ENCODE peak calls at places on chromosomes 13 and 19, in ten cellular contexts. Y, L, U, K, X, C, G, I, N and D are unnamed samples.
A peak's percentile ranks its signal among the peaks of the same experiment; 100 is the strongest.

GRCh38 chr13:44354884-44355283 is 18.7 kb upstream of the SERP2 start:
- DNase-seq in L (no peak), I (no peak), C (no peak), Y (no peak), U (no peak), N (no peak), K (no peak), G (no peak), X (no peak), D (no peak)

GRCh38 chr19:30216453-30216852 is 155.7 kb upstream of the ZNF536 start:
- DNase-seq in I (no peak), C (no peak), G (no peak), X (no peak), L (no peak), N (no peak), U (no peak), Y (no peak), K (no peak), D (no peak)

GRCh38 chr19:31223805-31224534 is 125.3 kb downstream of the TSHZ3 start:
- DNase-seq in I (no peak), G (no peak), N (no peak), U (no peak), L (no peak), K (no peak), Y (no peak), C (no peak), X (peak; percentile 90), D (no peak)

GRCh38 chr19:19217110-19217509 is 5.4 kb downstream of the NCAN start:
- DNase-seq in U (no peak), K (no peak), X (no peak), I (peak; percentile 81), G (no peak), L (no peak), C (no peak), N (no peak), Y (no peak), D (no peak)

GRCh38 chr13:33263976-33264619 is 21.5 kb downstream of the STARD13 start:
- DNase-seq in C (no peak), N (no peak), L (no peak), Y (no peak), G (no peak), K (no peak), U (no peak), X (no peak), I (no peak), D (no peak)

GRCh38 chr13:61563645-61564044 is 148.0 kb upstream of the PCDH20 start:
- DNase-seq in N (no peak), I (no peak), K (no peak), X (no peak), G (no peak), Y (no peak), L (no peak), C (no peak), U (no peak), D (no peak)

GRCh38 chr19:1228161-1228560 is 9.6 kb downstream of the CBARP start:
- DNase-seq in Y (no peak), X (no peak), K (no peak), I (no peak), N (no peak), L (no peak), U (no peak), G (no peak), C (no peak), D (no peak)

GRCh38 chr19:48900477-48901452 is 653 bp downstream of the NUCB1 start:
- DNase-seq in G (no peak), X (no peak), C (peak; percentile 35), L (peak; percentile 58), I (peak; percentile 60), U (peak; percentile 50), K (no peak), Y (peak; percentile 32), N (no peak), D (no peak)

GRCh38 chr13:45055902-45056648 is 64.2 kb upstream of the GTF2F2 start:
- DNase-seq in N (no peak), C (no peak), U (peak; percentile 47), G (no peak), Y (peak; percentile 52), X (no peak), L (no peak), I (peak; percentile 40), K (peak; percentile 14), D (peak; percentile 11)

GRCh38 chr19:11359421-11359820 is 4.2 kb downstream of the PLPPR2 start:
- DNase-seq in C (no peak), L (no peak), G (no peak), Y (no peak), X (no peak), I (no peak), U (peak; percentile 49), K (no peak), N (no peak), D (no peak)

GRCh38 chr19:11356676-11357550 is 1.7 kb downstream of the PLPPR2 start:
- DNase-seq in C (no peak), U (no peak), X (no peak), N (no peak), G (no peak), K (no peak), L (no peak), Y (no peak), I (no peak), D (no peak)

GRCh38 chr19:11361037-11361770 is 6.0 kb downstream of the PLPPR2 start:
- DNase-seq in I (peak; percentile 94), Y (no peak), K (no peak), C (no peak), X (no peak), N (no peak), G (no peak), L (no peak), U (no peak), D (peak; percentile 92)

GRCh38 chr19:11356074-11356397 is 804 bp downstream of the PLPPR2 start:
- DNase-seq in X (no peak), I (no peak), K (no peak), L (no peak), C (no peak), Y (no peak), U (no peak), G (no peak), N (no peak), D (no peak)

DNA sequence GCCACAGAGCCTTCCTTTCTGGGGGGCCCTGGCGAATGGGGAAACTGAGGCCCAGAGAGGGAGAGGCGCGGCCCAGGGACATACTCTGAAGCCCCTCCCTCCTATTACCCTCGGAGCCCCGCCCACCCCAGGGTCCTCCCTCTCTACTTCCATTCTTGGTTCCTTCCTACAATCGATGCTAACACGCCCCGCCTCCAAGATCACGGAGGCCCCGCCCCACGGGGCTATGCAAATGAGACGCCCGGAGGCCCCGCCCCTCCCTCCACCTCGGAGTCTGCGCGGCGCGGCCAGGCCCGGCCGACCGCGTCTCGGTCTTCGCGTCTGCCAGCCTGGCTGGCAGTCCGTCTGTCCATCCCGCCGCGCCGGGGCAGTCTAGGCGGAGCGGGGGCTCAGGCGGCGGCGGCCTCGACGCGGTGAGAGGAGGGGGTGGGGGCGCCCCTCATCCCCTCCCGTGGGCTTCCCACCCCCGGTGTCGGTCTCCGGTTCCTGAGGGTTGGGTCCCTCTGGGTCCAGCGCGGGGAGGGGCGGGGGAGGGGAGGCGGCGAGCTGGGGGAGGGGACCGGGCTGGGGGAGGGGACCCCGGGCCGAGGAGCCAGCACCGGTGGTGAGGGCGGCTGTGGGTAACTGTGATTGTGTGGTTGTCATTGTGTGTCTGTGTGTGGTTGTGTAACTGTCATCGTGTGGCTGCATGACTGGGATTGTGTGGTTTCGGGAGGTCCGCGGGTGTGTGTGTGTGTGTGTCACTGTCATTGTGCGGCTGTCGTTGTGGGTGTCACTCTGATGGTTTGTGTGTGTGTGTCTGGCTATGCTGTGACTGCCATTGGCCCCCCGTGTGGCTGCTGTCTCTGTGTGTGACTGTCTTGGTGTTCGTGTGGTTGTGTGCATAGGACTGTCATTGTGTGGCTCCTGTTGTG is at the start of gene PLPPR2:
- DNase-seq in I (peak; percentile 96), X (peak; percentile 46), U (peak; percentile 91), K (peak; percentile 93), G (peak; percentile 98), N (peak; percentile 90), Y (peak; percentile 93), C (peak; percentile 74), L (peak; percentile 74), D (peak; percentile 93)
- H3K27ac ChIP-seq in I (no peak within 1 kb of the TSS), X (peak within 1 kb of the TSS; percentile 11), U (peak within 1 kb of the TSS; percentile 65), K (peak within 1 kb of the TSS; percentile 61), G (peak within 1 kb of the TSS; percentile 84), N (peak within 1 kb of the TSS; percentile 55), Y (peak within 1 kb of the TSS; percentile 76), C (no peak within 1 kb of the TSS), L (no peak within 1 kb of the TSS), D (peak within 1 kb of the TSS; percentile 73)

DNA sequence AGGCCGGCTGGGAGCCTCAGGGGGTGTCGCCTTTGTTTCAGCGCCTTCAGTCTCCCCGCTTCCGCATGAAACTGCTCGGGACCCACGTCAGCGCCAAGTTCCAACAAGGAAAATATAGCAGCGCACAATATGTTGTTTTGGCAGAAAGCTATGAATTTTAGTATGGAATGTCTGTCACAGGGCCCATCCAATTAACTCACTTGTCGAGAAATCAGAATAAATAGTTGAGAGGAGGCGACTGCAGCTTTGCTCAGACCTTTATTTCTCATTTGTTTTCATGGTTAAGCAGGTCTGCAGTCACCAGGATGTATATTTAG is 34.4 kb upstream of the MEDAG start:
- DNase-seq in C (no peak), K (no peak), N (no peak), Y (no peak), G (no peak), L (no peak), X (no peak), U (no peak), I (no peak), D (no peak)
- H3K27ac ChIP-seq in C (no peak overlapping the region), K (no peak overlapping the region), N (peak overlapping the region; percentile 94), Y (peak overlapping the region; percentile 68), G (peak overlapping the region; percentile 93), L (no peak overlapping the region), X (peak overlapping the region; percentile 100), U (no peak overlapping the region), I (no peak overlapping the region), D (peak overlapping the region; percentile 81)

DNA sequence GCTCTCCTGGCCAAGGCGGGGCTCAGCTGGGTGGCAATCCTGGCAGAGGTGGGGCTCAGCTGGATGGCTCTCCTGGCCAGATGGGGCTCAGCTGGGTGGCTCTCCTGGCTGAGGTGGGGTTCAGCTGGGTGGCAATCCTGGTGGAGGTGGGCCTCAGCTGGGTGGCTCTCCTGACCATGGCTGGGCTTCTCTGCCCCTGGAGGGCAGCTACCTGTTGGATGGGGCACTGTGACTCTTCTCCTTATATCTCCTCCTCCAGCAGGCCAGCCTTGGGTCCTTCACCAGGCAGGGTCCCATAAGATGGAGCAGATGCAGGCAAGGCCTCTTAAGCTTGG is 16.7 kb downstream of the ZFR2 start:
- DNase-seq in Y (no peak), N (no peak), C (no peak), U (no peak), I (no peak), X (no peak), K (no peak), G (no peak), L (no peak), D (no peak)
- H3K27ac ChIP-seq in Y (no peak overlapping the region), N (no peak overlapping the region), C (no peak overlapping the region), U (peak overlapping the region; percentile 54), I (no peak overlapping the region), X (no peak overlapping the region), K (no peak overlapping the region), G (no peak overlapping the region), L (no peak overlapping the region), D (no peak overlapping the region)

GRCh38 chr13:80296638-80297037 is 44.3 kb downstream of the SPRY2 start:
- DNase-seq in L (no peak), I (no peak), N (no peak), C (no peak), K (no peak), G (no peak), Y (no peak), X (no peak), U (no peak), D (no peak)
- H3K27ac ChIP-seq in L (no peak overlapping the region), I (no peak overlapping the region), N (no peak overlapping the region), C (no peak overlapping the region), K (no peak overlapping the region), G (no peak overlapping the region), Y (no peak overlapping the region), X (no peak overlapping the region), U (no peak overlapping the region), D (no peak overlapping the region)

GRCh38 chr13:24272452-24273161 is 36.8 kb upstream of the C1QTNF9 start:
- DNase-seq in L (no peak), X (no peak), N (no peak), C (no peak), K (no peak), G (no peak), Y (no peak), I (no peak), U (no peak), D (no peak)
- H3K27ac ChIP-seq in L (peak overlapping the region; percentile 81), X (peak overlapping the region; percentile 84), N (peak overlapping the region; percentile 79), C (peak overlapping the region; percentile 81), K (peak overlapping the region; percentile 92), G (peak overlapping the region; percentile 87), Y (peak overlapping the region; percentile 85), I (no peak overlapping the region), U (no peak overlapping the region), D (peak overlapping the region; percentile 92)